ENCODE peak calls at places on chromosomes 3 and 15, in nine cellular contexts. O, N, U, C, J, M, E, X and I are unnamed samples.

GRCh38 chr3:105997800-105998526 is 129.2 kb upstream of the CBLB start:
- DNase-seq in N (no peak), X (peak; percentile 90), U (no peak), O (no peak), C (no peak), J (peak; percentile 23), E (no peak), M (peak; percentile 94), I (peak; percentile 59)

GRCh38 chr15:56052389-56053045 is 59.1 kb upstream of the NEDD4 start:
- DNase-seq in E (no peak), C (no peak), J (no peak), U (peak; percentile 67), X (no peak), M (peak; percentile 62), N (peak; percentile 50), O (no peak), I (no peak)

GRCh38 chr15:59148160-59148810 is 43.3 kb downstream of the CCNB2 start:
- DNase-seq in C (no peak), O (no peak), N (no peak), U (no peak), E (no peak), X (no peak), M (no peak), J (no peak), I (no peak)

GRCh38 chr15:79057050-79057449 is 33.5 kb downstream of the RASGRF1 start:
- DNase-seq in C (no peak), O (no peak), E (no peak), N (no peak), M (no peak), U (no peak), X (no peak), J (no peak), I (no peak)

GRCh38 chr15:81040757-81041156 is 40.0 kb downstream of the TLNRD1 start:
- DNase-seq in E (no peak), C (no peak), O (no peak), U (no peak), M (no peak), N (no peak), X (no peak), J (no peak), I (no peak)

GRCh38 chr3:110575702-110576101 is 495.9 kb upstream of the NECTIN3 start:
- DNase-seq in N (no peak), O (no peak), X (no peak), J (no peak), M (no peak), C (no peak), U (no peak), E (no peak), I (no peak)

GRCh38 chr3:64935995-64936394 is 248.2 kb upstream of the ADAMTS9 start:
- DNase-seq in O (no peak), E (no peak), N (no peak), X (no peak), M (no peak), J (no peak), U (no peak), C (no peak), I (no peak)

GRCh38 chr3:174438501-174439156 is 420.5 kb upstream of the NAALADL2 start:
- DNase-seq in C (no peak), J (no peak), N (no peak), U (no peak), X (no peak), M (peak; percentile 17), E (no peak), O (peak; percentile 14), I (no peak)

GRCh38 chr3:169811606-169812123 is 1.0 kb upstream of the LRRIQ4 start:
- DNase-seq in M (peak; percentile 82), U (peak; percentile 32), N (no peak), O (peak; percentile 17), C (no peak), X (peak; percentile 71), J (no peak), E (peak; percentile 24), I (no peak)

GRCh38 chr3:71680588-71680987 is 44.6 kb downstream of the EIF4E3 start:
- DNase-seq in J (no peak), M (peak; percentile 79), X (peak; percentile 14), U (no peak), C (no peak), O (peak; percentile 38), E (peak; percentile 30), N (no peak), I (no peak)

GRCh38 chr15:65323071-65323511 is 18.6 kb downstream of the RNU5B-1 start:
- DNase-seq in M (peak; percentile 39), E (no peak), N (no peak), O (no peak), U (peak; percentile 68), C (no peak), J (peak; percentile 52), X (peak; percentile 5), I (no peak)

GRCh38 chr3:171459130-171459941 is 869 bp downstream of the TNIK start:
- DNase-seq in U (peak; percentile 49), J (peak; percentile 42), X (peak; percentile 32), E (peak; percentile 78), N (peak; percentile 68), O (peak; percentile 76), C (peak; percentile 45), M (peak; percentile 19), I (peak; percentile 58)

GRCh38 chr3:9172851-9173320 is 76.6 kb downstream of the SRGAP3 start:
- DNase-seq in M (peak; percentile 17), N (no peak), O (no peak), U (no peak), X (no peak), C (no peak), J (no peak), E (no peak), I (no peak)

GRCh38 chr15:90078965-90079364 is 23.3 kb downstream of the IDH2 start:
- DNase-seq in U (no peak), C (no peak), E (no peak), J (no peak), M (no peak), X (no peak), N (no peak), O (no peak), I (no peak)

GRCh38 chr3:67090472-67090871 is 92.4 kb downstream of the KBTBD8 start:
- DNase-seq in O (no peak), X (peak; percentile 83), M (peak; percentile 52), U (no peak), C (no peak), N (no peak), J (no peak), E (no peak), I (no peak)

GRCh38 chr3:172846706-172847105 is 96.2 kb downstream of the ECT2 start:
- DNase-seq in J (no peak), E (no peak), U (no peak), O (no peak), C (no peak), M (peak; percentile 27), N (no peak), X (no peak), I (no peak)

GRCh38 chr3:134765468-134765867 is 29.6 kb upstream of the EPHB1 start:
- DNase-seq in M (no peak), N (no peak), U (no peak), J (no peak), O (no peak), X (no peak), E (no peak), C (no peak), I (no peak)
- TF ChIP-seq CTCF in M (no peak), N (no peak), U (no peak), J (no peak), O (no peak), X (no peak), E (no peak), C (no peak), I (no peak)

DNA sequence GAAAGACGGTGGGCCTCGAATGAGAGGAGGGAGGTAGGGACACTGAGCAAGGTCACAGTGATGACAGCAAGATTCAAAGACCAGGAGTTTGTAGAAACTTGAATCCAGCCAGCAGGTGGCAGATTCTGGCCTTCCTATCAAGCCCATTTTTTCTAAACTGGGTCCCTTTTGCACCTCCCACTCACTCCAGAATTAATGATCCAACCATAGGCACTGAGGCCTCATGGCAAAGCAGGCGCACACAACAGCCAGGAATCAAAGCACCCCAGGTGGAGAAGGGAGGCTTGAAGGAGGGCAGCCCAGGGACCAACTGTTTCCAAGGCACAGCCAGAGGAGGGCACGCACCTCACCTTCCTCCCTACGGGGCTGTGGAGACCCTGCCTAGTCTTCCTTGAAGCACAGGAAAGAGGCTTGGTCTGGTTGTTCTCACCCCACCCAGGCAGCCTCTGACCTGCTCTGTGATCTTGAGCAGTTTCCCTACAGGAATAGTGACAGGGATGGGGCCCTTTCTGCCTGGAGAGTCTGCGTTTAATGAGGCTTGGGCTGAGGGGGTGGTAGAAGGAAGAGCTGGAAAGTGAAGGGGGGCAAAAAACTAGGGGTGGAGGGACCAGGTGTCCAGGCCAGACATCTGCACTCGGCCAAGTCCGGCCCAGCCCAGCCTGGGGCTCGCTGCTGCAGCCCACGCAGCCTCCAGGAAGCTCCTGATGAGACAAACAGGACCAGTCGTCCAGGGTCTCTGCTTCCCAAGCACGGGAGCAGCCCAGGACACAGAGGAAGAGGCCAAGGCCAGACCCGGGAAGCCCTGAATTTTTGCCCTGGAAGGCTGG is 90.0 kb downstream of the ANP32A start:
- DNase-seq in M (peak; percentile 56), U (peak; percentile 75), E (peak; percentile 35), N (peak; percentile 53), J (no peak), O (peak; percentile 66), C (peak; percentile 39), X (peak; percentile 39), I (peak; percentile 30)
- TF ChIP-seq CTCF in M (peak; percentile 49), U (peak; percentile 56), E (peak; percentile 31), N (peak; percentile 49), J (peak; percentile 63), O (no peak), C (no peak), X (peak; percentile 63), I (peak; percentile 39)

GRCh38 chr15:31457631-31458526 is 131.2 kb downstream of the KLF13 start:
- DNase-seq in X (peak; percentile 85), U (no peak), O (peak; percentile 10), E (no peak), J (no peak), N (no peak), C (no peak), M (peak; percentile 94), I (no peak)

GRCh38 chr15:31453558-31454318 is 127.1 kb downstream of the KLF13 start:
- DNase-seq in E (no peak), U (no peak), J (no peak), C (no peak), X (no peak), O (no peak), M (no peak), N (no peak), I (no peak)

GRCh38 chr15:31457161-31457560 is 130.5 kb downstream of the KLF13 start:
- DNase-seq in U (no peak), J (no peak), N (no peak), O (peak; percentile 2), C (no peak), M (peak; percentile 83), E (no peak), X (peak; percentile 57), I (no peak)

GRCh38 chr15:31456329-31457060 is 129.9 kb downstream of the KLF13 start:
- DNase-seq in N (no peak), M (no peak), U (no peak), J (no peak), E (no peak), O (peak; percentile 1), X (no peak), C (no peak), I (no peak)

GRCh38 chr15:31455499-31455898 is 128.9 kb downstream of the KLF13 start:
- DNase-seq in J (no peak), C (no peak), O (no peak), U (no peak), E (no peak), M (no peak), X (no peak), N (peak; percentile 71), I (no peak)
- TF ChIP-seq CTCF in J (no peak), C (no peak), O (no peak), U (peak; percentile 34), E (no peak), M (no peak), X (peak; percentile 33), N (peak; percentile 45), I (no peak)

GRCh38 chr15:61916104-61916503 is 144.1 kb downstream of the VPS13C start:
- DNase-seq in N (no peak), C (no peak), U (peak; percentile 12), E (no peak), M (peak; percentile 43), X (no peak), O (no peak), J (peak; percentile 37), I (no peak)
- TF ChIP-seq CTCF in N (no peak), C (no peak), U (no peak), E (no peak), M (no peak), X (no peak), O (no peak), J (no peak), I (no peak)